ENCODE peak calls at places on chromosome 9, in four cellular contexts. X is K562, B is GM12878, L is SK-N-SH. O is an unnamed sample.

GRCh38 chr9:35616681-35617459 is 1.3 kb downstream of the CD72 start:
- DNase-seq in L (peak; percentile 82), B (no peak), X (peak; percentile 53), O (peak; percentile 73)

GRCh38 chr9:22255337-22255736 is 191.3 kb upstream of the DMRTA1 start:
- DNase-seq in B (no peak), L (no peak), X (no peak), O (no peak)

GRCh38 chr9:7489018-7489417 is 310.6 kb downstream of the DMAC1 start:
- DNase-seq in X (no peak), L (peak; percentile 38), B (no peak), O (no peak)

GRCh38 chr9:98541684-98542230 is 167.0 kb downstream of the GABBR2 start:
- DNase-seq in X (no peak), L (no peak), B (no peak), O (no peak)

GRCh38 chr9:129693741-129694140 is 28.3 kb downstream of the PRRX2 start:
- DNase-seq in B (no peak), X (no peak), L (no peak), O (no peak)

GRCh38 chr9:96877269-96877668 is 23.0 kb upstream of the ZNF782 start:
- DNase-seq in X (no peak), B (no peak), L (peak; percentile 33), O (no peak)

GRCh38 chr9:76560481-76560891 is 101.5 kb downstream of the GCNT1 start:
- DNase-seq in L (no peak), B (no peak), X (no peak), O (no peak)

GRCh38 chr9:137478613-137479314 is 19.6 kb upstream of the NSMF start:
- DNase-seq in B (no peak), X (no peak), L (peak; percentile 48), O (no peak)

GRCh38 chr9:21730899-21731298 is 71.5 kb upstream of the MTAP start:
- DNase-seq in B (no peak), L (no peak), X (no peak), O (no peak)

GRCh38 chr9:92325991-92326500 is 293 bp downstream of the CENPP start:
- DNase-seq in X (peak; percentile 15), L (no peak), B (no peak), O (no peak)

GRCh38 chr9:131562032-131562959 is 17.0 kb downstream of the PRRT1B start:
- DNase-seq in B (no peak), X (no peak), L (no peak), O (no peak)

GRCh38 chr9:99411479-99412100 is 189.5 kb downstream of the SEC61B start:
- DNase-seq in X (no peak), B (no peak), L (no peak), O (no peak)

GRCh38 chr9:73615557-73615956 is 463.9 kb downstream of the ANXA1 start:
- DNase-seq in B (no peak), X (no peak), L (no peak), O (no peak)

GRCh38 chr9:125430611-125431305 is 169.1 kb downstream of the GAPVD1 start:
- DNase-seq in L (no peak), X (no peak), B (no peak), O (no peak)

GRCh38 chr9:131818089-131818488 is 78.2 kb upstream of the RAPGEF1 start:
- DNase-seq in B (no peak), X (no peak), L (no peak), O (no peak)

GRCh38 chr9:134961331-134962064 is 43.8 kb upstream of the FCN1 start:
- DNase-seq in L (no peak), B (no peak), X (no peak), O (no peak)

GRCh38 chr9:84174486-84174885 is 166.1 kb downstream of the SLC28A3 start:
- DNase-seq in X (no peak), L (no peak), B (no peak), O (peak; percentile 17)

GRCh38 chr9:114290561-114290986 is 32.3 kb upstream of the ORM1 start:
- DNase-seq in X (no peak), L (no peak), B (no peak), O (no peak)

GRCh38 chr9:71384343-71384742 is 262.9 kb upstream of the TRPM3 start:
- DNase-seq in B (no peak), X (no peak), L (no peak), O (no peak)

GRCh38 chr9:125701351-125701750 is 5.7 kb downstream of the MAPKAP1 start:
- DNase-seq in L (no peak), B (no peak), X (no peak), O (no peak)

GRCh38 chr9:36136277-36136893 is at the start of gene GLIPR2:
- DNase-seq in B (no peak), L (peak; percentile 92), X (peak; percentile 89), O (peak; percentile 72)

GRCh38 chr9:97565262-97565661 is 63.8 kb downstream of the TMOD1 start:
- DNase-seq in L (no peak), B (no peak), X (no peak), O (no peak)

GRCh38 chr9:83449166-83449565 is 89.0 kb downstream of the FRMD3 start:
- DNase-seq in X (no peak), L (peak; percentile 80), B (no peak), O (no peak)

GRCh38 chr9:77589046-77589795 is 58.9 kb downstream of the GNA14 start:
- DNase-seq in L (no peak), B (no peak), X (no peak), O (no peak)

GRCh38 chr9:137487454-137488329 is 28.6 kb upstream of the NSMF start:
- DNase-seq in X (no peak), B (no peak), L (peak; percentile 48), O (no peak)

GRCh38 chr9:123769723-123770122 is 160.2 kb downstream of the DENND1A start:
- DNase-seq in L (no peak), B (no peak), X (no peak), O (no peak)

GRCh38 chr9:123761905-123762605 is 167.9 kb downstream of the DENND1A start:
- DNase-seq in L (no peak), X (no peak), B (no peak), O (no peak)

GRCh38 chr9:123763910-123764588 is 165.9 kb downstream of the DENND1A start:
- DNase-seq in L (no peak), B (no peak), X (no peak), O (no peak)
- TF ChIP-seq GABPA in L (no peak), B (no peak), X (no peak), O (no peak)

DNA sequence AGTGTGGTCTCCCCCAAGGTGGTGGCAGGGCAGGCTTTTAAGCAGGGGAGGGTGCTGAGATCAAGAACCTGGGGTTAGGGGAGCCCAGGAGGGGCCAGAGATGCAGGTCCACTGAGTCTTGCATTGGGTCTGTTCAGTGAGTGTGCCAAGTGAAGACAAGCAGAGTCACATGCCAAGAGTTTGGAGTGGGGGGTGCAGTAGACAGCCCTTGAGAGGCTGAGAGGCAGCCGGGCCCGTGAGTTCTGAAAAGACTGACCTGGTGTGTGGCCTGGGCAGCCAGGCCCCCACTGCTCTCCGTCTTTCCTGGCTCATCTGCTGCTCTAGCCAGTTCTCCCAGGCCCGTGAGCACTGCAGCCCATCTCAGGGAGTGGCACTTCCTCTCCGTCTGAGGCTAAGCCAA is 120.0 kb downstream of the DAB2IP start:
- DNase-seq in B (no peak), L (no peak), X (no peak), O (no peak)
- TF ChIP-seq GABPA in B (no peak), L (no peak), X (no peak), O (no peak)

DNA sequence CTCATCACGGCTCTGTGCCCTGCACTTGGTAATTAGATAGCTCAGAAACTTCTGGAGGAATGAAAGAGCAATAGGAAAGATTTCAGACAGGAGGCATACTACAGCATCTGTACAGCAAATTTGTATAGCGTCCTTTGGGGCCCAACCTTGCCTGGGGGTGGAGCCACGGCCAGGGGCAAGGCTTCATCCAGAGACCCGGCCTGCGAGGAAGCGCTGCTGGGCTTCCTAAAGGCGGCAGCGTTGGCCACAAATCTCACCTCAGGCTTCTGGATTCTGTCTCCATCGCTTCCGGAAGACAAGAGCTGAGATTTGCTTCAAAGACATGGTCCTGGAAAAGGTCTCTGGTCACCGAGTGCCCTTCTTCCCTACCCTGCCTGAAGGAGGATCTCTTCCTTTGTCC is 12.2 kb upstream of the SPATA31D1 start:
- DNase-seq in L (no peak), X (no peak), B (no peak), O (no peak)
- TF ChIP-seq GABPA in L (no peak), X (no peak), B (no peak), O (no peak)

GRCh38 chr9:89896806-89897340 is 292.1 kb downstream of the GADD45G start:
- DNase-seq in B (no peak), L (no peak), X (no peak), O (no peak)

GRCh38 chr9:89899476-89900047 is 294.8 kb downstream of the GADD45G start:
- DNase-seq in X (no peak), L (no peak), B (no peak), O (no peak)

GRCh38 chr9:89905628-89906338 is 301.0 kb downstream of the GADD45G start:
- DNase-seq in B (no peak), X (no peak), L (no peak), O (no peak)

GRCh38 chr9:89903076-89903475 is 298.3 kb downstream of the GADD45G start:
- DNase-seq in L (no peak), X (no peak), B (no peak), O (no peak)

DNA sequence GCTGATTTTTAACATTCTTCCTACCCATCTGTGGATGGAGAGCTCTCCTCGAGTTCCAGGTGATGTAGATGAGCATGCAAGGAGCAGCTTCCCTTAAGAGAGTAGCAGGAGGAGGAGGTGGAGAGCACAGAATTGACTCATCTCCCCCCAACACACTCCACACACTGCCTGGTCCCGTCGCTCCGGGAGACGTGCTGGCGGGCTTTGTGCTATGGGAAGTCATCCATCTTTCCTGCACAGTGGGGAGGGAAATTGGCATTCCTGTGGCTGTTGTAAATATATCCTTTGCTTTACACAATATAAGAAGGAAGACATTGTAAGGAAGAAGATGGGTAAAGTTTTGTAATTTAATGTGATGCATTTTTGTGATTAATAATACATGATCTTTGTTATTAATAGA is 297.6 kb downstream of the GADD45G start:
- DNase-seq in L (no peak), B (no peak), X (no peak), O (no peak)
- TF ChIP-seq GABPA in L (no peak), B (no peak), X (no peak), O (no peak)

DNA sequence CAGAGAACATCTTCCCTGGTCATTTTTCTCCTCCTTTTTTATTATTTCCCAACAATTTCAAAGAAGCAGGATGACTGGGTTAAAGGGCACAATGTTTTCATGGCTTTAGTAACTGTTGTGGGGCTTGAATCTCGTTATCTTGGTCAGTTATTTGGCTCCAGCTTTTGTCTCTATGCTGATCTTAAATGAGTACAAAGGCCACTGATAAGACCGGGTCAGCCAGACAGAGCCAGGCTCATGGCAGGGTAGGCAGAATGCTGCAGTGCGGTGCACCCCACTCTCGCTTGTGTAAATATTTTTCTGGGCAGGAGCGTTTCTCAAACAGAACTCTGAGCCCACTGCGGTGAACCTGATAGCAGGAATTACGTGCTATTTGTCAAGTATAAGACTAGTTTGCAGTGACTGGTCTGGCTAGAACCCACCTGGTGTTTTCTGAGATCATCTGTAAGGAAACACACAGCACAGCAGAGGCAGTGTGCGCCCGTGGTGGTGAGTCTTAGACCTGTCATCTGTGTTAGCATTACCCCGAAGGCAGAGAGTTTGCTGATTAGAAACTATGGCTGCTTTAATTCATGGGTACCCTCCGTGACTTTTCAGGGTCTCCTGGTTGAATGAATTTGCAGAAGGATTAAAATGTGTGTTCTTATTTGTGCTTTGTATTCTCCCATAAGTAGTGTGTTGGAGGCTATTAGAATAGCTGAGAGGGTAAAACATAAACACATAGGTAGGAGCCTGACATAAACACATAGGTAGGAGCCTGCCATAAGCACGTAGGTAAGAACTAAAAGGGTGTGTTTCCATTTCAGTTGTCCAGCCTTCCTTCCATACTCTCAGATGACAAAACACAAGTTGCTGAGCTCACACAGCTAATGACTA is 158.6 kb upstream of the DMRT1 start:
- DNase-seq in L (no peak), B (no peak), X (no peak), O (no peak)
- TF ChIP-seq GABPA in L (no peak), B (no peak), X (no peak), O (no peak)

O was measured in HL-60.